ENCODE peak calls at places on chromosomes 13 and 19, in four cellular contexts. M is NCI-H1092 treated with DMSO at 0.1 percent for 48 hours, E is HS-5, C is SHP77 treated with DMSO at 0.1 percent for 48 hours. R is an unnamed sample.

GRCh38 chr19:1110809-1111640 is 7.2 kb downstream of the GPX4 start:
- DNase-seq in C (no peak), E (no peak), M (no peak), R (no peak)

GRCh38 chr19:38155453-38155852 is 68.6 kb downstream of the DPF1 start:
- DNase-seq in M (no peak), C (no peak), E (no peak), R (no peak)

GRCh38 chr19:14337510-14337909 is 43.7 kb upstream of the ADGRE5 start:
- DNase-seq in M (no peak), E (no peak), C (no peak), R (no peak)

GRCh38 chr13:39676315-39676876 is 20.9 kb downstream of the COG6 start:
- DNase-seq in E (no peak), C (peak), M (peak), R (peak)

GRCh38 chr19:32456406-32456805 is 50.8 kb downstream of the DPY19L3 start:
- DNase-seq in E (no peak), M (no peak), C (no peak), R (no peak)

GRCh38 chr13:33639640-33640080 is 178.3 kb upstream of the RFC3 start:
- DNase-seq in M (no peak), E (no peak), C (no peak), R (no peak)

GRCh38 chr13:82772802-82773201 is 1109.5 kb downstream of the SLITRK1 start:
- DNase-seq in M (no peak), E (no peak), C (no peak), R (no peak)

GRCh38 chr19:5343848-5344247 is 3.2 kb upstream of the PTPRS start:
- DNase-seq in C (no peak), M (no peak), E (no peak), R (peak)

GRCh38 chr13:47080616-47081015 is 183.8 kb upstream of the HTR2A start:
- DNase-seq in M (no peak), E (no peak), C (no peak), R (no peak)

GRCh38 chr13:71524245-71525002 is 342.6 kb downstream of the DACH1 start:
- DNase-seq in E (no peak), M (peak), C (peak), R (peak)

GRCh38 chr13:20609145-20609544 is 42.2 kb downstream of the IFT88 start:
- DNase-seq in M (no peak), C (no peak), E (peak), R (no peak)

GRCh38 chr13:23743717-23744116 is 145.5 kb downstream of the MIPEP start:
- DNase-seq in C (no peak), M (peak), E (no peak), R (no peak)

GRCh38 chr13:108795841-108796240 is 166.4 kb downstream of the MYO16 start:
- DNase-seq in M (no peak), C (no peak), E (no peak), R (no peak)

GRCh38 chr19:51971624-51972023 is 15.0 kb downstream of the ZNF350 start:
- DNase-seq in E (no peak), C (no peak), M (no peak), R (no peak)

GRCh38 chr19:2394669-2395292 is 32.6 kb downstream of the TIMM13 start:
- DNase-seq in M (no peak), C (no peak), E (no peak), R (no peak)

R was measured in NCI-H524.